ENCODE peak calls at places on chromosomes 3 and 15, in nine cellular contexts. One of them, this sample, is unnamed.

GRCh38 chr3:33438284-33438668 is 1.9 kb downstream of the UBP1 start:
- DNase-seq in Kasumi-1: no peak
- DNase-seq in NCI-H774: no peak
- DNase-seq in Jurkat, Clone E6-1: no peak
- DNase-seq in stimulated activated CD4-positive, alpha-beta T cell treated with anti-CD3 and anti-CD28 coated beads, Interleukin-2, amount 100 ng/mL, for 48 hours: no peak
- DNase-seq in posterior cingulate gyrus: no peak
- DNase-seq in NCI-H1694 treated with DMSO at 0.1 percent for 48 hours: no peak
- DNase-seq in activated CD4-positive, CD25-positive, alpha-beta regulatory T cell: no peak
- DNase-seq in stimulated activated CD8-positive, alpha-beta memory T cell treated with anti-CD3 and anti-CD28 coated beads, Interleukin-15, amount 100 ng/mL, for 4 hours: no peak
- DNase-seq in this sample: no peak

GRCh38 chr3:131756405-131756804 is 253.6 kb upstream of the MRPL3 start:
- DNase-seq in Jurkat, Clone E6-1: no peak
- DNase-seq in stimulated activated CD4-positive, alpha-beta T cell treated with anti-CD3 and anti-CD28 coated beads, Interleukin-2, amount 100 ng/mL, for 48 hours: no peak
- DNase-seq in posterior cingulate gyrus: no peak
- DNase-seq in activated CD4-positive, CD25-positive, alpha-beta regulatory T cell: no peak
- DNase-seq in NCI-H774: no peak
- DNase-seq in stimulated activated CD8-positive, alpha-beta memory T cell treated with anti-CD3 and anti-CD28 coated beads, Interleukin-15, amount 100 ng/mL, for 4 hours: no peak
- DNase-seq in Kasumi-1: no peak
- DNase-seq in NCI-H1694 treated with DMSO at 0.1 percent for 48 hours: no peak
- DNase-seq in this sample: no peak

GRCh38 chr3:45817788-45818523 is 21.6 kb upstream of the SLC6A20 start:
- DNase-seq in NCI-H774: peak
- DNase-seq in stimulated activated CD4-positive, alpha-beta T cell treated with anti-CD3 and anti-CD28 coated beads, Interleukin-2, amount 100 ng/mL, for 48 hours: no peak
- DNase-seq in posterior cingulate gyrus: no peak
- DNase-seq in Jurkat, Clone E6-1: no peak
- DNase-seq in activated CD4-positive, CD25-positive, alpha-beta regulatory T cell: no peak
- DNase-seq in Kasumi-1: no peak
- DNase-seq in NCI-H1694 treated with DMSO at 0.1 percent for 48 hours: no peak
- DNase-seq in stimulated activated CD8-positive, alpha-beta memory T cell treated with anti-CD3 and anti-CD28 coated beads, Interleukin-15, amount 100 ng/mL, for 4 hours: no peak
- DNase-seq in this sample: no peak

GRCh38 chr15:83012038-83012490 is 625 bp upstream of the C15orf40 start:
- DNase-seq in posterior cingulate gyrus: no peak
- DNase-seq in stimulated activated CD8-positive, alpha-beta memory T cell treated with anti-CD3 and anti-CD28 coated beads, Interleukin-15, amount 100 ng/mL, for 4 hours: no peak
- DNase-seq in Jurkat, Clone E6-1: no peak
- DNase-seq in NCI-H1694 treated with DMSO at 0.1 percent for 48 hours: no peak
- DNase-seq in stimulated activated CD4-positive, alpha-beta T cell treated with anti-CD3 and anti-CD28 coated beads, Interleukin-2, amount 100 ng/mL, for 48 hours: no peak
- DNase-seq in Kasumi-1: peak
- DNase-seq in activated CD4-positive, CD25-positive, alpha-beta regulatory T cell: no peak
- DNase-seq in NCI-H774: no peak
- DNase-seq in this sample: no peak

GRCh38 chr3:141913150-141913811 is 36.8 kb downstream of the ATP1B3 start:
- DNase-seq in NCI-H774: no peak
- DNase-seq in Jurkat, Clone E6-1: peak
- DNase-seq in activated CD4-positive, CD25-positive, alpha-beta regulatory T cell: no peak
- DNase-seq in posterior cingulate gyrus: no peak
- DNase-seq in Kasumi-1: peak
- DNase-seq in NCI-H1694 treated with DMSO at 0.1 percent for 48 hours: peak
- DNase-seq in stimulated activated CD8-positive, alpha-beta memory T cell treated with anti-CD3 and anti-CD28 coated beads, Interleukin-15, amount 100 ng/mL, for 4 hours: peak
- DNase-seq in stimulated activated CD4-positive, alpha-beta T cell treated with anti-CD3 and anti-CD28 coated beads, Interleukin-2, amount 100 ng/mL, for 48 hours: peak
- DNase-seq in this sample: no peak

GRCh38 chr3:192481638-192482037 is 245.7 kb downstream of the FGF12 start:
- DNase-seq in Jurkat, Clone E6-1: no peak
- DNase-seq in Kasumi-1: no peak
- DNase-seq in activated CD4-positive, CD25-positive, alpha-beta regulatory T cell: no peak
- DNase-seq in stimulated activated CD4-positive, alpha-beta T cell treated with anti-CD3 and anti-CD28 coated beads, Interleukin-2, amount 100 ng/mL, for 48 hours: no peak
- DNase-seq in stimulated activated CD8-positive, alpha-beta memory T cell treated with anti-CD3 and anti-CD28 coated beads, Interleukin-15, amount 100 ng/mL, for 4 hours: no peak
- DNase-seq in NCI-H774: no peak
- DNase-seq in NCI-H1694 treated with DMSO at 0.1 percent for 48 hours: no peak
- DNase-seq in posterior cingulate gyrus: no peak
- DNase-seq in this sample: no peak

GRCh38 chr3:56467108-56467507 is 1.2 kb downstream of the ERC2 start:
- DNase-seq in stimulated activated CD8-positive, alpha-beta memory T cell treated with anti-CD3 and anti-CD28 coated beads, Interleukin-15, amount 100 ng/mL, for 4 hours: no peak
- DNase-seq in NCI-H774: peak
- DNase-seq in Jurkat, Clone E6-1: peak
- DNase-seq in stimulated activated CD4-positive, alpha-beta T cell treated with anti-CD3 and anti-CD28 coated beads, Interleukin-2, amount 100 ng/mL, for 48 hours: peak
- DNase-seq in NCI-H1694 treated with DMSO at 0.1 percent for 48 hours: peak
- DNase-seq in posterior cingulate gyrus: peak
- DNase-seq in Kasumi-1: no peak
- DNase-seq in activated CD4-positive, CD25-positive, alpha-beta regulatory T cell: no peak
- DNase-seq in this sample: no peak

GRCh38 chr3:60912876-60913275 is 338.4 kb downstream of the FHIT start:
- DNase-seq in NCI-H1694 treated with DMSO at 0.1 percent for 48 hours: no peak
- DNase-seq in stimulated activated CD4-positive, alpha-beta T cell treated with anti-CD3 and anti-CD28 coated beads, Interleukin-2, amount 100 ng/mL, for 48 hours: no peak
- DNase-seq in Kasumi-1: no peak
- DNase-seq in NCI-H774: no peak
- DNase-seq in stimulated activated CD8-positive, alpha-beta memory T cell treated with anti-CD3 and anti-CD28 coated beads, Interleukin-15, amount 100 ng/mL, for 4 hours: no peak
- DNase-seq in Jurkat, Clone E6-1: no peak
- DNase-seq in posterior cingulate gyrus: no peak
- DNase-seq in activated CD4-positive, CD25-positive, alpha-beta regulatory T cell: no peak
- DNase-seq in this sample: no peak

This sample was measured in activated effector memory CD4-positive, alpha-beta T cell treated with Interleukin-2 at 50 U/mL for 16 hours.